ENCODE peak calls at places on chromosomes 2 and 18, in ten cellular contexts. Z, X, H, U, V, J, A, B, S and O are unnamed samples.
A peak's percentile ranks its signal among the peaks of the same experiment; 100 is the strongest.

GRCh38 chr2:46335404-46335965 is 38.3 kb downstream of the EPAS1 start:
- DNase-seq in Z (no peak), X (no peak), H (peak; percentile 54), U (no peak), V (peak; percentile 59), J (no peak), A (no peak), B (peak; percentile 71), S (peak; percentile 80), O (no peak)

GRCh38 chr2:204491528-204491927 is 53.7 kb upstream of the PARD3B start:
- DNase-seq in Z (peak; percentile 5), X (no peak), H (no peak), U (no peak), V (no peak), J (no peak), A (no peak), B (no peak), S (no peak), O (no peak)

GRCh38 chr18:74748809-74749208 is 151.1 kb downstream of the ZNF407 start:
- DNase-seq in Z (no peak), X (no peak), H (no peak), U (no peak), V (no peak), J (no peak), A (no peak), B (no peak), S (no peak), O (no peak)

GRCh38 chr2:68663371-68664156 is 20.2 kb downstream of the PROKR1 start:
- DNase-seq in Z (no peak), X (no peak), H (no peak), U (no peak), V (no peak), J (no peak), A (no peak), B (no peak), S (no peak), O (no peak)

GRCh38 chr2:169819106-169819505 is 5.6 kb downstream of the METTL5 start:
- DNase-seq in Z (no peak), X (no peak), H (no peak), U (no peak), V (no peak), J (no peak), A (no peak), B (no peak), S (peak; percentile 18), O (no peak)

GRCh38 chr2:1833046-1833445 is 88.7 kb upstream of the PXDN start:
- DNase-seq in Z (no peak), X (no peak), H (no peak), U (no peak), V (no peak), J (no peak), A (no peak), B (peak; percentile 22), S (no peak), O (peak; percentile 32)

GRCh38 chr2:69081001-69081400 is 68.0 kb downstream of the ANTXR1 start:
- DNase-seq in Z (no peak), X (no peak), H (no peak), U (no peak), V (no peak), J (no peak), A (no peak), B (no peak), S (no peak), O (no peak)

GRCh38 chr2:71901466-71901865 is 246.2 kb downstream of the CYP26B1 start:
- DNase-seq in Z (no peak), X (no peak), H (no peak), U (no peak), V (no peak), J (no peak), A (no peak), B (no peak), S (no peak), O (no peak)

GRCh38 chr2:144014108-144014507 is 505.8 kb downstream of the ZEB2 start:
- DNase-seq in Z (no peak), X (no peak), H (no peak), U (no peak), V (no peak), J (no peak), A (no peak), B (no peak), S (peak; percentile 19), O (no peak)

GRCh38 chr2:126849486-126849885 is 49.2 kb upstream of the TEX51 start:
- DNase-seq in Z (no peak), X (no peak), H (no peak), U (no peak), V (no peak), J (no peak), A (no peak), B (no peak), S (no peak), O (no peak)

GRCh38 chr2:238128061-238129040 is 10.1 kb upstream of the KLHL30 start:
- DNase-seq in Z (no peak), X (no peak), H (no peak), U (no peak), V (peak; percentile 96), J (no peak), A (no peak), B (no peak), S (no peak), O (peak; percentile 71)

GRCh38 chr2:207801259-207801658 is 31.6 kb upstream of the FZD5 start:
- DNase-seq in Z (no peak), X (no peak), H (no peak), U (no peak), V (peak; percentile 58), J (no peak), A (no peak), B (no peak), S (no peak), O (no peak)

GRCh38 chr2:162824319-162824718 is 14.2 kb downstream of the KCNH7 start:
- DNase-seq in Z (no peak), X (no peak), H (no peak), U (no peak), V (peak; percentile 31), J (no peak), A (no peak), B (no peak), S (no peak), O (no peak)

GRCh38 chr2:45681675-45682074 is 30.2 kb downstream of the PRKCE start:
- DNase-seq in Z (no peak), X (peak; percentile 39), H (no peak), U (no peak), V (no peak), J (no peak), A (no peak), B (no peak), S (peak; percentile 71), O (no peak)

GRCh38 chr2:1371066-1371465 is 42.2 kb upstream of the TPO start:
- DNase-seq in Z (no peak), X (no peak), H (no peak), U (no peak), V (no peak), J (no peak), A (no peak), B (no peak), S (no peak), O (no peak)

GRCh38 chr2:120560330-120560729 is 175.3 kb upstream of the GLI2 start:
- DNase-seq in Z (no peak), X (no peak), H (no peak), U (no peak), V (no peak), J (no peak), A (no peak), B (no peak), S (no peak), O (no peak)

GRCh38 chr2:54881759-54882158 is 158.3 kb downstream of the EML6 start:
- DNase-seq in Z (no peak), X (no peak), H (no peak), U (no peak), V (no peak), J (no peak), A (no peak), B (no peak), S (no peak), O (no peak)

GRCh38 chr2:51420521-51420920 is 388.6 kb upstream of the NRXN1 start:
- DNase-seq in Z (no peak), X (no peak), H (no peak), U (no peak), V (no peak), J (no peak), A (no peak), B (no peak), S (no peak), O (no peak)

GRCh38 chr2:122328811-122329210 is 573.4 kb downstream of the TSN start:
- DNase-seq in Z (no peak), X (no peak), H (no peak), U (no peak), V (no peak), J (no peak), A (no peak), B (no peak), S (no peak), O (no peak)

GRCh38 chr2:105812180-105813044 is 67.7 kb downstream of the NCK2 start:
- DNase-seq in Z (peak; percentile 17), X (no peak), H (no peak), U (no peak), V (no peak), J (no peak), A (no peak), B (no peak), S (peak; percentile 66), O (no peak)

GRCh38 chr2:104945211-104945610 is 91.3 kb downstream of the POU3F3 start:
- DNase-seq in Z (no peak), X (no peak), H (no peak), U (no peak), V (no peak), J (no peak), A (no peak), B (no peak), S (no peak), O (no peak)

GRCh38 chr2:45821558-45822271 is 170.2 kb downstream of the PRKCE start:
- DNase-seq in Z (no peak), X (peak; percentile 89), H (no peak), U (no peak), V (no peak), J (no peak), A (no peak), B (peak; percentile 87), S (no peak), O (no peak)

GRCh38 chr2:121567957-121568409 is 37.3 kb downstream of the RNU4ATAC start:
- DNase-seq in Z (no peak), X (no peak), H (no peak), U (no peak), V (no peak), J (no peak), A (no peak), B (no peak), S (no peak), O (no peak)

GRCh38 chr2:241801611-241802420 is 7.2 kb upstream of the NEU4 start:
- DNase-seq in Z (no peak), X (no peak), H (peak; percentile 40), U (no peak), V (peak; percentile 90), J (no peak), A (no peak), B (no peak), S (no peak), O (peak; percentile 64)

GRCh38 chr2:227657204-227657845 is 9.3 kb upstream of the SCYGR5 start:
- DNase-seq in Z (no peak), X (no peak), H (no peak), U (no peak), V (no peak), J (no peak), A (no peak), B (no peak), S (peak; percentile 66), O (no peak)

GRCh38 chr2:21939961-21940360 is 816.2 kb downstream of the TDRD15 start:
- DNase-seq in Z (no peak), X (no peak), H (no peak), U (no peak), V (no peak), J (no peak), A (no peak), B (no peak), S (peak; percentile 82), O (no peak)

GRCh38 chr18:79754831-79755351 is 42.8 kb upstream of the KCNG2 start:
- DNase-seq in Z (no peak), X (no peak), H (no peak), U (no peak), V (no peak), J (no peak), A (no peak), B (peak; percentile 60), S (no peak), O (no peak)

GRCh38 chr18:34592961-34593382 is 117.1 kb upstream of the DTNA start:
- DNase-seq in Z (peak; percentile 50), X (peak; percentile 37), H (peak; percentile 62), U (no peak), V (peak; percentile 17), J (no peak), A (no peak), B (no peak), S (peak; percentile 42), O (peak; percentile 76)